ENCODE peak calls at places on chromosomes 6 and 20, in six cellular contexts. I is HT1080; L is CD8-positive, alpha-beta memory T cell; M is MM.1S; D is hepatocyte; E is cardiac muscle cell. F is an unnamed sample.

GRCh38 chr20:22382742-22383141 is 201.6 kb downstream of the FOXA2 start:
- DNase-seq in I (peak), L (no peak), M (peak), D (no peak), E (no peak), F (no peak)

GRCh38 chr6:169981051-169981450 is 229.6 kb downstream of the ERMARD start:
- DNase-seq in I (no peak), L (no peak), M (no peak), D (no peak), E (no peak), F (no peak)

GRCh38 chr20:10919549-10920140 is 245.8 kb upstream of the JAG1 start:
- DNase-seq in I (peak), L (no peak), M (no peak), D (no peak), E (no peak), F (no peak)

GRCh38 chr6:108180266-108180665 is 14.4 kb downstream of the NR2E1 start:
- DNase-seq in I (no peak), L (no peak), M (no peak), D (no peak), E (no peak), F (no peak)

GRCh38 chr20:41783423-41784220 is 165.4 kb upstream of the CHD6 start:
- DNase-seq in I (no peak), L (no peak), M (no peak), D (peak), E (no peak), F (no peak)

GRCh38 chr20:59207742-59208357 is 44.2 kb downstream of the ZNF831 start:
- DNase-seq in I (peak), L (peak), M (peak), D (peak), E (peak), F (no peak)

GRCh38 chr6:706161-706560 is 13.2 kb upstream of the EXOC2 start:
- DNase-seq in I (no peak), L (no peak), M (no peak), D (no peak), E (no peak), F (no peak)

GRCh38 chr6:154989457-154989856 is 5.7 kb upstream of the TIAM2 start:
- DNase-seq in I (no peak), L (no peak), M (no peak), D (no peak), E (no peak), F (no peak)

GRCh38 chr6:148423601-148424270 is 81.1 kb downstream of the SASH1 start:
- DNase-seq in I (no peak), L (no peak), M (no peak), D (no peak), E (no peak), F (no peak)